ENCODE peak calls at places on chromosomes 5 and 9, in five cellular contexts. J is Right ventricle myocardium superior, P is mammary epithelial cell, B is GF-D8, Q is fibroblast of villous mesenchyme. R is an unnamed sample.

GRCh38 chr9:104087894-104088293 is 6.2 kb upstream of the SMC2 start:
- DNase-seq in Q (no peak), J (no peak), P (no peak), B (no peak), R (no peak)

GRCh38 chr5:117701067-117701466 is 1126.4 kb upstream of the SEMA6A start:
- DNase-seq in Q (no peak), P (no peak), J (no peak), B (no peak), R (no peak)

GRCh38 chr5:41755705-41756104 is 114.5 kb downstream of the OXCT1 start:
- DNase-seq in Q (no peak), J (no peak), B (no peak), P (no peak), R (no peak)

GRCh38 chr9:89502038-89502601 is 4.2 kb upstream of the SEMA4D start:
- DNase-seq in B (peak; percentile 48), P (no peak), J (no peak), Q (no peak), R (no peak)

GRCh38 chr5:124200381-124200780 is 546.1 kb downstream of the ZNF608 start:
- DNase-seq in Q (no peak), B (no peak), P (no peak), J (no peak), R (no peak)

GRCh38 chr9:100170556-100170955 is 71.5 kb downstream of the INVS start:
- DNase-seq in B (no peak), Q (peak; percentile 26), J (no peak), P (peak; percentile 12), R (no peak)

GRCh38 chr5:174624754-174625506 is 99.5 kb upstream of the MSX2 start:
- DNase-seq in Q (peak; percentile 96), P (no peak), J (no peak), B (no peak), R (no peak)

GRCh38 chr9:138022121-138022741 is 144.6 kb downstream of the CACNA1B start:
- DNase-seq in B (no peak), Q (no peak), J (peak; percentile 38), P (peak; percentile 15), R (no peak)

GRCh38 chr9:114026335-114026734 is 51.8 kb downstream of the AMBP start:
- DNase-seq in J (no peak), P (no peak), Q (no peak), B (no peak), R (no peak)

GRCh38 chr9:130728721-130729120 is 35.1 kb downstream of the EXOSC2 start:
- DNase-seq in Q (peak; percentile 70), B (no peak), J (no peak), P (peak; percentile 44), R (no peak)

GRCh38 chr9:110048473-110048975 is 159.4 kb downstream of the C9orf152 start:
- DNase-seq in B (peak; percentile 57), P (peak; percentile 66), J (peak; percentile 88), Q (peak; percentile 85), R (peak; percentile 61)

GRCh38 chr5:112192886-112193285 is 226.2 kb downstream of the EPB41L4A start:
- DNase-seq in Q (peak; percentile 26), B (no peak), J (no peak), P (no peak), R (no peak)

GRCh38 chr5:10704949-10705621 is 55.9 kb downstream of the DAP start:
- DNase-seq in B (peak; percentile 83), Q (peak; percentile 73), P (peak; percentile 56), J (no peak), R (peak; percentile 43)

GRCh38 chr5:124408738-124409453 is 337.5 kb downstream of the ZNF608 start:
- DNase-seq in B (no peak), P (no peak), J (no peak), Q (peak; percentile 16), R (no peak)

GRCh38 chr5:134507495-134507894 is 18.0 kb upstream of the JADE2 start:
- DNase-seq in P (no peak), J (no peak), Q (no peak), B (no peak), R (no peak)

GRCh38 chr9:123225995-123226394 is 42.4 kb downstream of the STRBP start:
- DNase-seq in B (no peak), Q (no peak), J (no peak), P (peak; percentile 71), R (no peak)

GRCh38 chr5:157540707-157541451 is 34.7 kb downstream of the ADAM19 start:
- DNase-seq in Q (peak; percentile 75), B (no peak), P (peak; percentile 53), J (peak; percentile 77), R (peak; percentile 68)

GRCh38 chr5:43191740-43192557 is at the start of gene NIM1K:
- DNase-seq in P (no peak), B (no peak), Q (peak; percentile 36), J (peak; percentile 76), R (no peak)

GRCh38 chr5:151812757-151813309 is 41.1 kb downstream of the G3BP1 start:
- DNase-seq in Q (peak; percentile 21), P (no peak), B (no peak), J (no peak), R (no peak)

GRCh38 chr9:132046456-132046855 is 33.2 kb downstream of the MED27 start:
- DNase-seq in B (no peak), J (no peak), P (no peak), Q (no peak), R (peak; percentile 12)

GRCh38 chr5:95940758-95941682 is 20.6 kb downstream of the ELL2 start:
- DNase-seq in P (no peak), B (no peak), J (no peak), Q (no peak), R (no peak)

GRCh38 chr9:98538626-98539031 is 170.1 kb downstream of the GABBR2 start:
- DNase-seq in P (no peak), Q (no peak), B (no peak), J (no peak), R (no peak)

GRCh38 chr9:118961857-118962256 is 407.4 kb downstream of the BRINP1 start:
- DNase-seq in J (no peak), Q (peak; percentile 48), P (peak; percentile 54), B (no peak), R (peak; percentile 20)

GRCh38 chr9:129026442-129027223 is 1.5 kb downstream of the SH3GLB2 start:
- DNase-seq in P (peak; percentile 29), Q (peak; percentile 46), B (no peak), J (no peak), R (no peak)

GRCh38 chr5:153619706-153620105 is 129.2 kb downstream of the GRIA1 start:
- DNase-seq in J (no peak), B (no peak), Q (peak; percentile 39), P (peak; percentile 64), R (no peak)

GRCh38 chr5:137753227-137753985 is 757 bp downstream of the HNRNPA0 start:
- DNase-seq in Q (no peak), J (peak; percentile 80), P (no peak), B (no peak), R (no peak)

GRCh38 chr9:130179508-130179907 is 7.3 kb downstream of the NCS1 start:
- DNase-seq in J (no peak), P (no peak), B (no peak), Q (no peak), R (no peak)

GRCh38 chr5:179549973-179550510 is 312 bp upstream of the RUFY1 start:
- DNase-seq in P (no peak), J (no peak), B (peak; percentile 60), Q (no peak), R (no peak)

GRCh38 chr9:26551971-26552370 is 340.6 kb downstream of the CAAP1 start:
- DNase-seq in B (no peak), J (no peak), P (no peak), Q (no peak), R (no peak)

GRCh38 chr9:120579139-120579749 is 723 bp downstream of the CDK5RAP2 start:
- DNase-seq in B (no peak), P (peak; percentile 38), Q (no peak), J (no peak), R (no peak)

GRCh38 chr5:35369965-35370790 is 139.9 kb upstream of the PRLR start:
- DNase-seq in B (no peak), P (no peak), Q (no peak), J (no peak), R (no peak)

GRCh38 chr9:124747065-124747464 is 24.0 kb downstream of the NR6A1 start:
- DNase-seq in P (no peak), Q (no peak), B (no peak), J (no peak), R (no peak)

R was measured in skeletal muscle cell.